ENCODE peak calls at places on chromosomes 7 and 10, in seven cellular contexts. One of them, this sample, is unnamed.

GRCh38 chr10:20694296-20694695 is 202.8 kb downstream of the NEBL start:
- DNase-seq in spleen: no peak
- DNase-seq in CD8-positive, alpha-beta memory T cell: no peak
- DNase-seq in NAMALWA: no peak
- DNase-seq in HFFc6: no peak
- DNase-seq in T-helper 17 cell: no peak
- DNase-seq in RPMI8226: no peak
- DNase-seq in this sample: no peak

GRCh38 chr7:101878938-101879337 is 61.5 kb downstream of the CUX1 start:
- DNase-seq in spleen: no peak
- DNase-seq in CD8-positive, alpha-beta memory T cell: no peak
- DNase-seq in NAMALWA: no peak
- DNase-seq in HFFc6: no peak
- DNase-seq in T-helper 17 cell: no peak
- DNase-seq in RPMI8226: no peak
- DNase-seq in this sample: no peak

GRCh38 chr10:17029581-17030271 is 99.9 kb downstream of the CUBN start:
- DNase-seq in spleen: peak
- DNase-seq in CD8-positive, alpha-beta memory T cell: peak
- DNase-seq in NAMALWA: no peak
- DNase-seq in HFFc6: peak
- DNase-seq in T-helper 17 cell: peak
- DNase-seq in RPMI8226: no peak
- DNase-seq in this sample: peak

GRCh38 chr7:56091591-56091990 is 1.2 kb downstream of the PHKG1 start:
- DNase-seq in spleen: no peak
- DNase-seq in CD8-positive, alpha-beta memory T cell: no peak
- DNase-seq in NAMALWA: no peak
- DNase-seq in HFFc6: no peak
- DNase-seq in T-helper 17 cell: no peak
- DNase-seq in RPMI8226: no peak
- DNase-seq in this sample: no peak

GRCh38 chr7:85424298-85424697 is 237.4 kb upstream of the SEMA3D start:
- DNase-seq in spleen: peak
- DNase-seq in CD8-positive, alpha-beta memory T cell: no peak
- DNase-seq in NAMALWA: no peak
- DNase-seq in HFFc6: no peak
- DNase-seq in T-helper 17 cell: no peak
- DNase-seq in RPMI8226: no peak
- DNase-seq in this sample: no peak

GRCh38 chr7:66741706-66742053 is 1.1 kb downstream of the RABGEF1 start:
- DNase-seq in spleen: peak
- DNase-seq in CD8-positive, alpha-beta memory T cell: no peak
- DNase-seq in NAMALWA: no peak
- DNase-seq in HFFc6: no peak
- DNase-seq in T-helper 17 cell: no peak
- DNase-seq in RPMI8226: no peak
- DNase-seq in this sample: no peak

GRCh38 chr7:141441837-141442627 is 109.2 kb upstream of the AGK start:
- DNase-seq in spleen: no peak
- DNase-seq in CD8-positive, alpha-beta memory T cell: no peak
- DNase-seq in NAMALWA: no peak
- DNase-seq in HFFc6: no peak
- DNase-seq in T-helper 17 cell: no peak
- DNase-seq in RPMI8226: no peak
- DNase-seq in this sample: no peak

GRCh38 chr10:115525141-115525540 is 432.0 kb downstream of the ATRNL1 start:
- DNase-seq in spleen: no peak
- DNase-seq in CD8-positive, alpha-beta memory T cell: no peak
- DNase-seq in NAMALWA: no peak
- DNase-seq in HFFc6: no peak
- DNase-seq in T-helper 17 cell: no peak
- DNase-seq in RPMI8226: no peak
- DNase-seq in this sample: no peak

GRCh38 chr7:159015081-159015893 is 129.4 kb downstream of the VIPR2 start:
- DNase-seq in spleen: no peak
- DNase-seq in CD8-positive, alpha-beta memory T cell: peak
- DNase-seq in NAMALWA: no peak
- DNase-seq in HFFc6: no peak
- DNase-seq in T-helper 17 cell: no peak
- DNase-seq in RPMI8226: peak
- DNase-seq in this sample: no peak

GRCh38 chr7:91164948-91165845 is 99.0 kb upstream of the FZD1 start:
- DNase-seq in spleen: no peak
- DNase-seq in CD8-positive, alpha-beta memory T cell: no peak
- DNase-seq in NAMALWA: peak
- DNase-seq in HFFc6: peak
- DNase-seq in T-helper 17 cell: no peak
- DNase-seq in RPMI8226: peak
- DNase-seq in this sample: peak

GRCh38 chr7:108328174-108328651 is 128.0 kb downstream of the NRCAM start:
- DNase-seq in spleen: no peak
- DNase-seq in CD8-positive, alpha-beta memory T cell: no peak
- DNase-seq in NAMALWA: peak
- DNase-seq in HFFc6: no peak
- DNase-seq in T-helper 17 cell: no peak
- DNase-seq in RPMI8226: peak
- DNase-seq in this sample: no peak

GRCh38 chr7:12162420-12163113 is 48.5 kb upstream of the TMEM106B start:
- DNase-seq in spleen: no peak
- DNase-seq in CD8-positive, alpha-beta memory T cell: no peak
- DNase-seq in NAMALWA: no peak
- DNase-seq in HFFc6: no peak
- DNase-seq in T-helper 17 cell: no peak
- DNase-seq in RPMI8226: no peak
- DNase-seq in this sample: no peak